ENCODE peak calls at places on chromosomes 11 and 22, in eight cellular contexts. One of them, this sample, is unnamed.

GRCh38 chr11:121634273-121634672 is 181.5 kb upstream of the SORL1-AS1 start:
- DNase-seq in left ventricle myocardium inferior: no peak
- DNase-seq in ovary: no peak
- DNase-seq in cardiac fibroblast: no peak
- DNase-seq in GM12865: no peak
- DNase-seq in CD8-positive, alpha-beta T cell: no peak
- DNase-seq in OCI-LY7: no peak
- DNase-seq in WERI-Rb-1: no peak
- DNase-seq in this sample: no peak

GRCh38 chr11:131290111-131290510 is 80.3 kb upstream of the NTM start:
- DNase-seq in left ventricle myocardium inferior: no peak
- DNase-seq in ovary: no peak
- DNase-seq in cardiac fibroblast: no peak
- DNase-seq in GM12865: no peak
- DNase-seq in CD8-positive, alpha-beta T cell: no peak
- DNase-seq in OCI-LY7: no peak
- DNase-seq in WERI-Rb-1: no peak
- DNase-seq in this sample: no peak

GRCh38 chr11:36130401-36130800 is 158.8 kb downstream of the COMMD9 start:
- DNase-seq in left ventricle myocardium inferior: no peak
- DNase-seq in ovary: no peak
- DNase-seq in cardiac fibroblast: peak
- DNase-seq in GM12865: no peak
- DNase-seq in CD8-positive, alpha-beta T cell: no peak
- DNase-seq in OCI-LY7: no peak
- DNase-seq in WERI-Rb-1: no peak
- DNase-seq in this sample: no peak

GRCh38 chr11:100927579-100927978 is 202.0 kb downstream of the PGR start:
- DNase-seq in left ventricle myocardium inferior: no peak
- DNase-seq in ovary: no peak
- DNase-seq in cardiac fibroblast: no peak
- DNase-seq in GM12865: no peak
- DNase-seq in CD8-positive, alpha-beta T cell: no peak
- DNase-seq in OCI-LY7: no peak
- DNase-seq in WERI-Rb-1: no peak
- DNase-seq in this sample: no peak

GRCh38 chr11:100612766-100613165 is 74.3 kb upstream of the ARHGAP42 start:
- DNase-seq in left ventricle myocardium inferior: no peak
- DNase-seq in ovary: no peak
- DNase-seq in cardiac fibroblast: no peak
- DNase-seq in GM12865: no peak
- DNase-seq in CD8-positive, alpha-beta T cell: no peak
- DNase-seq in OCI-LY7: no peak
- DNase-seq in WERI-Rb-1: no peak
- DNase-seq in this sample: peak

GRCh38 chr11:68052137-68052873 is 13.5 kb downstream of the TCIRG1 start:
- DNase-seq in left ventricle myocardium inferior: no peak
- DNase-seq in ovary: no peak
- DNase-seq in cardiac fibroblast: no peak
- DNase-seq in GM12865: no peak
- DNase-seq in CD8-positive, alpha-beta T cell: no peak
- DNase-seq in OCI-LY7: no peak
- DNase-seq in WERI-Rb-1: no peak
- DNase-seq in this sample: no peak

GRCh38 chr11:61725632-61726280 is 26.7 kb upstream of the MYRF start:
- DNase-seq in left ventricle myocardium inferior: no peak
- DNase-seq in ovary: no peak
- DNase-seq in cardiac fibroblast: peak
- DNase-seq in GM12865: no peak
- DNase-seq in CD8-positive, alpha-beta T cell: no peak
- DNase-seq in OCI-LY7: no peak
- DNase-seq in WERI-Rb-1: peak
- DNase-seq in this sample: no peak

GRCh38 chr22:32380991-32381390 is 23.3 kb downstream of the RFPL3 start:
- DNase-seq in left ventricle myocardium inferior: no peak
- DNase-seq in ovary: no peak
- DNase-seq in cardiac fibroblast: no peak
- DNase-seq in GM12865: no peak
- DNase-seq in CD8-positive, alpha-beta T cell: no peak
- DNase-seq in OCI-LY7: no peak
- DNase-seq in WERI-Rb-1: no peak
- DNase-seq in this sample: no peak

GRCh38 chr11:127625402-127625801 is 624.8 kb upstream of the KIRREL3 start:
- DNase-seq in left ventricle myocardium inferior: no peak
- DNase-seq in ovary: no peak
- DNase-seq in cardiac fibroblast: no peak
- DNase-seq in GM12865: no peak
- DNase-seq in CD8-positive, alpha-beta T cell: no peak
- DNase-seq in OCI-LY7: no peak
- DNase-seq in WERI-Rb-1: no peak
- DNase-seq in this sample: no peak

GRCh38 chr22:41910599-41911291 is 4.1 kb downstream of the SHISA8 start:
- DNase-seq in left ventricle myocardium inferior: peak
- DNase-seq in ovary: no peak
- DNase-seq in cardiac fibroblast: peak
- DNase-seq in GM12865: no peak
- DNase-seq in CD8-positive, alpha-beta T cell: peak
- DNase-seq in OCI-LY7: no peak
- DNase-seq in WERI-Rb-1: no peak
- DNase-seq in this sample: peak

GRCh38 chr11:13928566-13929251 is 33.8 kb upstream of the SPON1 start:
- DNase-seq in left ventricle myocardium inferior: no peak
- DNase-seq in ovary: peak
- DNase-seq in cardiac fibroblast: peak
- DNase-seq in GM12865: no peak
- DNase-seq in CD8-positive, alpha-beta T cell: no peak
- DNase-seq in OCI-LY7: peak
- DNase-seq in WERI-Rb-1: peak
- DNase-seq in this sample: no peak

GRCh38 chr22:44707752-44708151 is 5.7 kb downstream of the PRR5 start:
- DNase-seq in left ventricle myocardium inferior: no peak
- DNase-seq in ovary: no peak
- DNase-seq in cardiac fibroblast: no peak
- DNase-seq in GM12865: no peak
- DNase-seq in CD8-positive, alpha-beta T cell: peak
- DNase-seq in OCI-LY7: no peak
- DNase-seq in WERI-Rb-1: no peak
- DNase-seq in this sample: no peak

GRCh38 chr11:103480421-103480820 is 371.2 kb downstream of the DYNC2H1 start:
- DNase-seq in left ventricle myocardium inferior: no peak
- DNase-seq in ovary: no peak
- DNase-seq in cardiac fibroblast: no peak
- DNase-seq in GM12865: no peak
- DNase-seq in CD8-positive, alpha-beta T cell: no peak
- DNase-seq in OCI-LY7: no peak
- DNase-seq in WERI-Rb-1: no peak
- DNase-seq in this sample: no peak

GRCh38 chr11:44950036-44950624 is 553 bp downstream of the TP53I11 start:
- DNase-seq in left ventricle myocardium inferior: no peak
- DNase-seq in ovary: peak
- DNase-seq in cardiac fibroblast: no peak
- DNase-seq in GM12865: no peak
- DNase-seq in CD8-positive, alpha-beta T cell: peak
- DNase-seq in OCI-LY7: no peak
- DNase-seq in WERI-Rb-1: no peak
- DNase-seq in this sample: no peak

GRCh38 chr11:8098361-8098760 is 17.4 kb downstream of the TUB start:
- DNase-seq in left ventricle myocardium inferior: no peak
- DNase-seq in ovary: no peak
- DNase-seq in cardiac fibroblast: peak
- DNase-seq in GM12865: no peak
- DNase-seq in CD8-positive, alpha-beta T cell: no peak
- DNase-seq in OCI-LY7: no peak
- DNase-seq in WERI-Rb-1: peak
- DNase-seq in this sample: no peak

GRCh38 chr11:13955971-13956421 is 6.5 kb upstream of the SPON1 start:
- DNase-seq in left ventricle myocardium inferior: peak
- DNase-seq in ovary: peak
- DNase-seq in cardiac fibroblast: peak
- DNase-seq in GM12865: peak
- DNase-seq in CD8-positive, alpha-beta T cell: peak
- DNase-seq in OCI-LY7: peak
- DNase-seq in WERI-Rb-1: peak
- DNase-seq in this sample: peak

GRCh38 chr11:121716060-121716459 is 263.3 kb upstream of the SORL1-AS1 start:
- DNase-seq in left ventricle myocardium inferior: no peak
- DNase-seq in ovary: no peak
- DNase-seq in cardiac fibroblast: peak
- DNase-seq in GM12865: no peak
- DNase-seq in CD8-positive, alpha-beta T cell: no peak
- DNase-seq in OCI-LY7: no peak
- DNase-seq in WERI-Rb-1: no peak
- DNase-seq in this sample: no peak

GRCh38 chr11:11841605-11842425 is at the start of gene USP47:
- DNase-seq in left ventricle myocardium inferior: peak
- DNase-seq in ovary: peak
- DNase-seq in cardiac fibroblast: peak
- DNase-seq in GM12865: peak
- DNase-seq in CD8-positive, alpha-beta T cell: peak
- DNase-seq in OCI-LY7: peak
- DNase-seq in WERI-Rb-1: peak
- DNase-seq in this sample: peak

GRCh38 chr11:124669193-124669592 is 4.3 kb downstream of the SIAE start:
- DNase-seq in left ventricle myocardium inferior: no peak
- DNase-seq in ovary: peak
- DNase-seq in cardiac fibroblast: peak
- DNase-seq in GM12865: peak
- DNase-seq in CD8-positive, alpha-beta T cell: peak
- DNase-seq in OCI-LY7: peak
- DNase-seq in WERI-Rb-1: peak
- DNase-seq in this sample: peak

GRCh38 chr11:65388731-65389130 is 2.3 kb downstream of the FRMD8 start:
- DNase-seq in left ventricle myocardium inferior: no peak
- DNase-seq in ovary: no peak
- DNase-seq in cardiac fibroblast: no peak
- DNase-seq in GM12865: peak
- DNase-seq in CD8-positive, alpha-beta T cell: no peak
- DNase-seq in OCI-LY7: no peak
- DNase-seq in WERI-Rb-1: no peak
- DNase-seq in this sample: no peak
- H3K4me3 ChIP-seq in left ventricle myocardium inferior: peak
- H3K4me3 ChIP-seq in ovary: no peak
- H3K4me3 ChIP-seq in cardiac fibroblast: peak
- H3K4me3 ChIP-seq in GM12865: no peak
- H3K4me3 ChIP-seq in CD8-positive, alpha-beta T cell: no peak
- H3K4me3 ChIP-seq in OCI-LY7: no peak
- H3K4me3 ChIP-seq in WERI-Rb-1: no peak
- H3K4me3 ChIP-seq in this sample: peak

GRCh38 chr22:17095538-17095937 is 10.7 kb downstream of the IL17RA start:
- DNase-seq in left ventricle myocardium inferior: no peak
- DNase-seq in ovary: no peak
- DNase-seq in cardiac fibroblast: peak
- DNase-seq in GM12865: no peak
- DNase-seq in CD8-positive, alpha-beta T cell: no peak
- DNase-seq in OCI-LY7: no peak
- DNase-seq in WERI-Rb-1: peak
- DNase-seq in this sample: no peak
- TF ChIP-seq CTCF in left ventricle myocardium inferior: peak
- TF ChIP-seq CTCF in ovary: no peak
- TF ChIP-seq CTCF in cardiac fibroblast: peak
- TF ChIP-seq CTCF in GM12865: no peak
- TF ChIP-seq CTCF in CD8-positive, alpha-beta T cell: no peak
- TF ChIP-seq CTCF in OCI-LY7: peak
- TF ChIP-seq CTCF in WERI-Rb-1: peak
- TF ChIP-seq CTCF in this sample: peak

GRCh38 chr11:43574949-43575915 is 105.3 kb upstream of the HSD17B12 start:
- DNase-seq in left ventricle myocardium inferior: peak
- DNase-seq in ovary: peak
- DNase-seq in cardiac fibroblast: peak
- DNase-seq in GM12865: no peak
- DNase-seq in CD8-positive, alpha-beta T cell: no peak
- DNase-seq in OCI-LY7: no peak
- DNase-seq in WERI-Rb-1: peak
- DNase-seq in this sample: no peak

GRCh38 chr11:43573873-43574272 is 106.7 kb upstream of the HSD17B12 start:
- DNase-seq in left ventricle myocardium inferior: no peak
- DNase-seq in ovary: no peak
- DNase-seq in cardiac fibroblast: no peak
- DNase-seq in GM12865: no peak
- DNase-seq in CD8-positive, alpha-beta T cell: no peak
- DNase-seq in OCI-LY7: no peak
- DNase-seq in WERI-Rb-1: no peak
- DNase-seq in this sample: no peak

GRCh38 chr11:43576834-43577521 is 103.6 kb upstream of the HSD17B12 start:
- DNase-seq in left ventricle myocardium inferior: peak
- DNase-seq in ovary: peak
- DNase-seq in cardiac fibroblast: peak
- DNase-seq in GM12865: peak
- DNase-seq in CD8-positive, alpha-beta T cell: no peak
- DNase-seq in OCI-LY7: no peak
- DNase-seq in WERI-Rb-1: peak
- DNase-seq in this sample: no peak

GRCh38 chr11:43577566-43578264 is 102.8 kb upstream of the HSD17B12 start:
- DNase-seq in left ventricle myocardium inferior: no peak
- DNase-seq in ovary: no peak
- DNase-seq in cardiac fibroblast: no peak
- DNase-seq in GM12865: no peak
- DNase-seq in CD8-positive, alpha-beta T cell: no peak
- DNase-seq in OCI-LY7: no peak
- DNase-seq in WERI-Rb-1: no peak
- DNase-seq in this sample: no peak

DNA sequence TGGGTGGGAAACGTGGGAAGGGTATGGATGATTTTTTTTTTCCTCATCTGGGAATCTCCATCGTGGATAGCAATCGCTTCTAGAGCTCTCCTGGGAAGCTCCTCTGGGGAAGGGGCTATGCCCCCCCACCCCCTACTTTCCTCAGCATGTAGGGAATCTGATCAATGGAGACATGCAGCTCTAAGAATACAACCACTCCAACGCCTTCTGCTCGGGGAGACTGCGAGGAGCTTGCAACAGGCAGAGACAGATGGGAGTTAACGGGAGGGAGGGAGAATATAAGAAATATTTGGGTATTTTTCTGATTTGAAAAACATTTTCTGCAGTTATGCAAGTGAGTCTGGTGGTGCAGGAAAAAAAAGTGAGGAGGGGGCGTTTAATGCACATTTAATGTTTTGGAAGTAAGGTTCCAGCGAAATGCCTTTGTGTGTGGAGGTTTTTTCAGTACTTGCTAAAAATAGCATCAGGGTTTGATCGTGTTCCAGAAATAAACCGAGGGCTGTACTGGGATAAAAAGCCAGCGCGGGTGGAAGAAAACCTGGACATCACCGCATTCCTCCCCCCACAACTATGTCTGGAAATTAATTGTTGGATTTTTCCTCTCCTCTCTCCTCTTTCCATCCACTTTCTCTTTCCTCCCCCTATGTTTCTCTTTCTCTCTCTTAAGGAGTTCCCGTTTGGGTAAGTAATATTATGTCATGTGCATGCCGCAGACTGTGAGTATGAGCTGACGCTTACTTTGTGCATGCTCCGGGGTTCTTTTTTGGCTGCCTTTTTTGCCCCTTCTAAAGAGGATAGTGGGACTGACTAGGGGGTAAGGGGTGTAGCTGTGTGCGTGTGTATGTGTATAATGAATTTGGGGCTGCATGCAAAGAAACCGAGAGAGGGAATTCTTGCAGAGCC is 104.4 kb upstream of the HSD17B12 start:
- DNase-seq in left ventricle myocardium inferior: no peak
- DNase-seq in ovary: no peak
- DNase-seq in cardiac fibroblast: peak
- DNase-seq in GM12865: no peak
- DNase-seq in CD8-positive, alpha-beta T cell: no peak
- DNase-seq in OCI-LY7: no peak
- DNase-seq in WERI-Rb-1: no peak
- DNase-seq in this sample: no peak
- H3K4me3 ChIP-seq in left ventricle myocardium inferior: peak
- H3K4me3 ChIP-seq in ovary: no peak
- H3K4me3 ChIP-seq in cardiac fibroblast: peak
- H3K4me3 ChIP-seq in GM12865: no peak
- H3K4me3 ChIP-seq in CD8-positive, alpha-beta T cell: no peak
- H3K4me3 ChIP-seq in OCI-LY7: no peak
- H3K4me3 ChIP-seq in WERI-Rb-1: peak
- H3K4me3 ChIP-seq in this sample: no peak

GRCh38 chr22:50627914-50628542 is at the start of gene ARSA:
- DNase-seq in left ventricle myocardium inferior: peak
- DNase-seq in ovary: peak
- DNase-seq in cardiac fibroblast: peak
- DNase-seq in GM12865: peak
- DNase-seq in CD8-positive, alpha-beta T cell: peak
- DNase-seq in OCI-LY7: peak
- DNase-seq in WERI-Rb-1: peak
- DNase-seq in this sample: peak
- TF ChIP-seq CTCF in left ventricle myocardium inferior: peak
- TF ChIP-seq CTCF in ovary: peak
- TF ChIP-seq CTCF in cardiac fibroblast: peak
- TF ChIP-seq CTCF in GM12865: peak
- TF ChIP-seq CTCF in CD8-positive, alpha-beta T cell: no peak
- TF ChIP-seq CTCF in OCI-LY7: peak
- TF ChIP-seq CTCF in WERI-Rb-1: peak
- TF ChIP-seq CTCF in this sample: peak

This sample was measured in GM06990.